ENCODE peak calls at places on chromosome 9, in seven cellular contexts. Z is CD8-positive, alpha-beta memory T cell; Q is breast epithelium; H is pancreas; N is PC-9; S is cardiac muscle cell; V is mammary epithelial cell. E is an unnamed sample.

GRCh38 chr9:114908796-114909448 is 21.5 kb downstream of the TNFSF8 start:
- DNase-seq in Q (no peak), Z (no peak), V (no peak), S (no peak), N (no peak), H (no peak), E (no peak)

GRCh38 chr9:126925876-126926275 is 11.3 kb downstream of the RALGPS1 start:
- DNase-seq in H (no peak), V (no peak), N (no peak), Q (no peak), Z (no peak), S (no peak), E (no peak)

GRCh38 chr9:86795861-86796497 is 151.3 kb downstream of the GAS1 start:
- DNase-seq in S (peak; percentile 97), V (no peak), Q (no peak), Z (no peak), N (no peak), H (no peak), E (peak; percentile 56)

GRCh38 chr9:17520264-17521058 is 58.4 kb upstream of the SH3GL2 start:
- DNase-seq in H (no peak), Q (no peak), V (no peak), Z (no peak), S (no peak), N (no peak), E (no peak)

GRCh38 chr9:132792547-132792946 is 85.5 kb downstream of the AK8 start:
- DNase-seq in Q (no peak), S (no peak), Z (no peak), H (no peak), V (no peak), N (no peak), E (no peak)

GRCh38 chr9:2362170-2362569 is 259.4 kb upstream of the VLDLR start:
- DNase-seq in H (no peak), Q (no peak), N (no peak), V (peak; percentile 95), Z (no peak), S (no peak), E (no peak)

GRCh38 chr9:33445941-33446506 is 1.4 kb downstream of the AQP3 start:
- DNase-seq in N (no peak), Z (no peak), H (no peak), Q (no peak), S (no peak), V (no peak), E (no peak)

GRCh38 chr9:127711831-127712274 is 3.6 kb downstream of the PTRH1 start:
- DNase-seq in H (no peak), S (no peak), N (no peak), Q (no peak), Z (no peak), V (no peak), E (no peak)

GRCh38 chr9:14315754-14316573 is 2.0 kb upstream of the NFIB start:
- DNase-seq in Q (no peak), S (peak; percentile 84), N (peak; percentile 7), Z (no peak), H (peak; percentile 70), V (no peak), E (peak; percentile 52)

GRCh38 chr9:112041536-112042243 is 133.4 kb downstream of the SUSD1 start:
- DNase-seq in N (peak; percentile 96), Z (no peak), Q (no peak), H (no peak), V (peak; percentile 99), S (peak; percentile 99), E (no peak)

GRCh38 chr9:109510506-109510905 is 12.4 kb upstream of the PTPN3 start:
- DNase-seq in N (no peak), V (peak; percentile 47), H (no peak), Q (no peak), Z (no peak), S (peak; percentile 31), E (no peak)

GRCh38 chr9:109504689-109505088 is 6.6 kb upstream of the PTPN3 start:
- DNase-seq in S (no peak), Z (no peak), N (no peak), H (no peak), V (peak; percentile 46), Q (no peak), E (no peak)

GRCh38 chr9:109509625-109510024 is 11.5 kb upstream of the PTPN3 start:
- DNase-seq in V (no peak), Q (no peak), S (no peak), H (no peak), Z (no peak), N (no peak), E (no peak)

GRCh38 chr9:109507421-109507838 is 9.3 kb upstream of the PTPN3 start:
- DNase-seq in Q (no peak), S (peak; percentile 92), Z (no peak), N (no peak), V (no peak), H (no peak), E (peak; percentile 53)

DNA sequence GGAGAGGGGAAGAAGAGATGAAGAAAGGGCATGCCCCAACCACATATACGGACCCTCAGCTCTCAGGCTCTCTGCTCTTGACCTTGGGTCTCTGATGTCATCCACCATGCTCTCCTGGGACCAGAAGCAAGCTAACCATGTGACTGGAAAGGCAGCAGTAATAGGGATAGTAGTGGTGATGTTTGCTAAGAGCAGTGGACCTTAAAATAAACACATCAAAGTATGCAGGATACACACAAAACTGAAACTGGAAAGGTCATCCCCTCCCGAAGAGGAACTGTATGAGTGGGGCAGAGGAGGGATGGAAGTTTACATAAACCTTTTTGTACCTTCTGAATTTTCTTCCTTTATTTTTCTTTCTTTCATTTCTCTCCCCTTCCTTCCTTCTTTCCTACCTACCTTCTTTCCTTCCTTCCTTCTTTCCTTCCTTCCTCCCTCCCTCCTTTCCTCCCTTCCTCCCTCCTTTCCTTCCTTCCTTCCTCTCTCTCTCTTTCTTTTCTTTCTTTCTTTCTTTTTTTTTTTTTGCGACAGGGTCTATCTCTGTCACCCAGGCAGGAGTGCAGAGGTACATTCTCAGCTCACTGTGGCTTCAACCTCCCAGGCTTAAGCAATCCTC is 8.1 kb upstream of the PTPN3 start:
- DNase-seq in Z (no peak), V (no peak), Q (no peak), H (no peak), N (no peak), S (no peak), E (no peak)
- H3K27ac ChIP-seq in Z (no peak overlapping the region), V (no peak overlapping the region), Q (no peak overlapping the region), H (no peak overlapping the region), N (no peak overlapping the region), S (no peak overlapping the region), E (no peak overlapping the region)

GRCh38 chr9:131676431-131676972 is 63.4 kb downstream of the RAPGEF1 start:
- DNase-seq in S (no peak), H (no peak), Z (peak; percentile 41), N (peak; percentile 9), V (no peak), Q (no peak), E (no peak)
- H3K4me1 ChIP-seq in S (peaks cover 38% of the 10 kb centered on the region), H (peaks cover 19% of the 10 kb centered on the region), Z (peaks cover 62% of the 10 kb centered on the region), N (peaks cover 54% of the 10 kb centered on the region), V (peaks cover 44% of the 10 kb centered on the region), Q (peaks cover 35% of the 10 kb centered on the region), E (no peaks in the 10 kb centered on the region)

GRCh38 chr9:95433096-95433852 is 83.5 kb downstream of the PTCH1 start:
- DNase-seq in Q (no peak), Z (no peak), V (no peak), N (no peak), H (no peak), S (peak; percentile 42), E (no peak)

GRCh38 chr9:95429096-95429495 is 87.7 kb downstream of the PTCH1 start:
- DNase-seq in N (no peak), Q (no peak), V (no peak), H (no peak), S (no peak), Z (no peak), E (no peak)

GRCh38 chr9:95429948-95430620 is 86.7 kb downstream of the PTCH1 start:
- DNase-seq in N (no peak), V (no peak), H (no peak), S (no peak), Z (no peak), Q (no peak), E (no peak)

GRCh38 chr9:95434116-95435073 is 82.4 kb downstream of the PTCH1 start:
- DNase-seq in Z (no peak), H (no peak), V (no peak), S (peak; percentile 30), Q (no peak), N (peak; percentile 88), E (no peak)

DNA sequence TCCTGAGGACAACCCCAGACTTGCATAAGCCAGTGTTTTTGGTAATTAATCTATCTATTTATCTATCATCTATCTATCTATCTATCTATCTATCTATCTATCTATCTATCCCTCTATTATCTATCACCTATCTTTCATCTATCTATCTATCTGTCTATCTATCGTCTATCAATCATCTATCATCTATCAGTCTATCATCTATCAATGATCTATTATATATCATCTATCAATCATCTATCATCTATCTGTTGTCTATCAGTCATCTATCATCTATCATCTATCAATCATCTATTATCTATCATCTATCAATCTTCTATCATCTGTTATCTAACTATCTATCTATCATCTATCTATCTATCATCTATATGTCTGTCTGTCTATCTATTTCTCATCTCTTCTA is 85.5 kb downstream of the PTCH1 start:
- DNase-seq in Q (no peak), V (no peak), H (no peak), S (no peak), N (no peak), Z (no peak), E (no peak)
- H3K27ac ChIP-seq in Q (no peak overlapping the region), V (no peak overlapping the region), H (no peak overlapping the region), S (no peak overlapping the region), N (no peak overlapping the region), Z (no peak overlapping the region), E (no peak overlapping the region)

GRCh38 chr9:20620658-20621552 is 1.4 kb downstream of the MLLT3 start:
- DNase-seq in H (peak; percentile 66), S (peak; percentile 48), Z (peak; percentile 37), Q (peak; percentile 53), N (no peak), V (peak; percentile 40), E (peak; percentile 82)

GRCh38 chr9:20623021-20623747 is 885 bp upstream of the MLLT3 start:
- DNase-seq in Q (no peak), N (no peak), Z (peak; percentile 63), V (peak; percentile 47), S (no peak), H (peak; percentile 61), E (no peak)

GRCh38 chr9:20621553-20622329 is 558 bp downstream of the MLLT3 start:
- DNase-seq in S (peak; percentile 85), Z (peak; percentile 53), N (peak; percentile 34), Q (peak; percentile 57), H (peak; percentile 73), V (peak; percentile 67), E (peak; percentile 90)

GRCh38 chr9:20623748-20624124 is 1.4 kb upstream of the MLLT3 start:
- DNase-seq in Q (no peak), S (no peak), V (no peak), Z (no peak), N (no peak), H (no peak), E (no peak)

DNA sequence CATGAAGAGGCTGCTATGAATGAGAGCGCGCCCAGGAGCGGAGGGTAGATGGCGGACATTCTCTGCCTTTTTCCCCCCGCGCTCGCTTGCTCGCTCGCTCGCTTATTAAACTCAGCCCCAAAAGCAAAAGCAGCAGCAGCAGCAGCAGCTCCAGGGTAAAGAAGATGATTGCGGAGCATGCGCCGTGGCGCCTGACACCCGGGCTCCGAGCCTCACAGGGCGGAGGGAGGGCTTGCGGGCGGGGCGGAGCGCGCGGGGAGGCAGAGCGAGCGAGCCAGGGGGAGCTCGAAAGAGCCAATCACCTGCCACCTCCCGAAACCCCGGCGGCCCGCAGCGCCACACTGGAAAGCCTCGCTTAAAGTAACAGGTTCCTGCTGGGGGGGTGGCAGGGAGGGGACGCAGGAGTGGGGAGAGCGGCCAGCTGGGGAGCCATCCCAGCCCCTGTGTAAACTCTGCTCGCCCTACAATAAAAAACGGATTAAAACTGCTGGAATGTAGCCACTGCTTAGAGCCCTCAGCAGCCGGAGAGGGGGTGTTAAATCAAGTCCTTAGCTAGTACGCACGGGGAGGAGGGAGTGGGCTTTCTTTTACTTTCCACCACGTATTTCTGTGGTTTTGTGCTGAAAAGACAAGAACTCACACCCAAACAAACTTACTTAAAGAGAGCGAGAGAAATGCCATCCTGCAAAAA is at the start of gene MLLT3:
- DNase-seq in H (peak; percentile 96), S (peak; percentile 97), N (peak; percentile 89), V (peak; percentile 94), Z (peak; percentile 95), Q (peak; percentile 93), E (peak; percentile 97)
- H3K4me1 ChIP-seq in H (no peaks in the 10 kb centered on the region), S (peaks cover 14% of the 10 kb centered on the region), N (peaks cover 23% of the 10 kb centered on the region), V (peaks cover 33% of the 10 kb centered on the region), Z (peaks cover 36% of the 10 kb centered on the region), Q (peaks cover 5% of the 10 kb centered on the region), E (no peaks in the 10 kb centered on the region)

E was measured in aorta.